ENCODE peak calls at places on chromosome 17, in ten cellular contexts. S is stomach; W is stimulated activated CD8-positive, alpha-beta memory T cell treated with anti-CD3 and anti-CD28 coated beads, Interleukin-4, amount 100 ng/mL, for 4 hours; V is activated naive CD4-positive, alpha-beta T cell treated with Interleukin-2 at 50 U/mL for 16 hours; N is ELF-1; C is fibroblast of mammary gland; R is GM20000; U is NT2/D1; L is activated naive CD8-positive, alpha-beta T cell treated with anti-CD3 and anti-CD28 coated beads for 36 hours; J is left ventricle myocardium inferior. B is an unnamed sample.

GRCh38 chr17:5254903-5255521 is 20.4 kb upstream of the SCIMP start:
- DNase-seq in S (no peak), C (no peak), U (no peak), N (peak; percentile 67), J (no peak), V (no peak), L (no peak), W (no peak), R (peak; percentile 36), B (no peak)

GRCh38 chr17:64507418-64507766 is 615 bp downstream of the CEP95 start:
- DNase-seq in N (no peak), L (peak; percentile 37), R (peak; percentile 56), W (no peak), V (peak; percentile 27), C (peak; percentile 75), S (no peak), U (no peak), J (no peak), B (no peak)

GRCh38 chr17:75785016-75785769 is 587 bp downstream of the UNK start:
- DNase-seq in J (peak; percentile 90), L (peak; percentile 90), R (peak; percentile 84), N (peak; percentile 98), W (peak; percentile 77), V (peak; percentile 90), U (peak; percentile 52), S (peak; percentile 94), C (peak; percentile 89), B (peak; percentile 99)

GRCh38 chr17:29595107-29595942 is 2.4 kb downstream of the ANKRD13B start:
- DNase-seq in S (no peak), V (no peak), J (no peak), R (no peak), L (no peak), W (no peak), N (peak; percentile 47), U (no peak), C (no peak), B (no peak)

GRCh38 chr17:8167526-8167925 is 4.8 kb upstream of the VAMP2 start:
- DNase-seq in U (no peak), V (no peak), R (no peak), S (no peak), C (no peak), L (no peak), J (no peak), N (no peak), W (no peak), B (no peak)

GRCh38 chr17:522912-523311 is 170.3 kb upstream of the RPH3AL start:
- DNase-seq in V (no peak), R (no peak), S (no peak), L (no peak), J (no peak), N (peak; percentile 51), W (no peak), U (no peak), C (no peak), B (no peak)

GRCh38 chr17:45031231-45032149 is 19.9 kb downstream of the DCAKD start:
- DNase-seq in V (no peak), W (no peak), N (no peak), U (no peak), R (no peak), S (no peak), J (no peak), C (no peak), L (no peak), B (no peak)

GRCh38 chr17:8785547-8786412 is 13.4 kb downstream of the MFSD6L start:
- DNase-seq in N (peak; percentile 94), V (peak; percentile 62), L (peak; percentile 46), J (peak; percentile 71), W (peak; percentile 13), R (peak; percentile 69), U (peak; percentile 55), C (peak; percentile 67), S (peak; percentile 79), B (peak; percentile 96)

GRCh38 chr17:31448467-31449077 is 57.1 kb downstream of the RAB11FIP4 start:
- DNase-seq in C (peak; percentile 38), U (no peak), W (no peak), N (peak; percentile 48), R (no peak), J (no peak), S (no peak), L (no peak), V (no peak), B (no peak)

GRCh38 chr17:80008383-80008840 is 27.3 kb downstream of the TBC1D16 start:
- DNase-seq in W (peak; percentile 26), V (peak; percentile 81), U (peak; percentile 47), N (peak; percentile 89), J (peak; percentile 78), L (peak; percentile 84), S (peak; percentile 92), R (peak; percentile 91), C (peak; percentile 55), B (peak; percentile 73)

GRCh38 chr17:42287305-42288077 is 807 bp upstream of the STAT5A start:
- DNase-seq in N (no peak), U (no peak), J (peak; percentile 42), R (peak; percentile 76), L (peak; percentile 48), C (peak; percentile 31), W (peak; percentile 53), S (peak; percentile 31), V (peak; percentile 56), B (no peak)

GRCh38 chr17:77933777-77934398 is 24.6 kb upstream of the TNRC6C start:
- DNase-seq in U (peak; percentile 63), J (no peak), W (no peak), C (no peak), V (no peak), S (no peak), R (no peak), N (peak; percentile 56), L (no peak), B (no peak)

GRCh38 chr17:47791025-47791424 is 30.6 kb downstream of the OSBPL7 start:
- DNase-seq in N (no peak), C (no peak), V (no peak), S (no peak), R (no peak), L (no peak), J (no peak), W (no peak), U (no peak), B (peak; percentile 42)

GRCh38 chr17:77889135-77889505 is 69.4 kb upstream of the TNRC6C start:
- DNase-seq in N (no peak), V (no peak), C (no peak), L (no peak), J (no peak), W (no peak), U (no peak), S (no peak), R (no peak), B (no peak)